ENCODE peak calls at places on chromosomes 7 and 10, in ten cellular contexts. C is GM03348; L is hypothalamus; D is amniotic stem cell; X is fibroblast of the aortic adventitia; E is brain microvascular endothelial cell; T is MV-4-11; P is left cardiac atrium; G is stimulated activated CD8-positive, alpha-beta memory T cell treated with anti-CD3 and anti-CD28 coated beads, Interleukin-4, amount 100 ng/mL, for 48 hours; Y is EL. B is an unnamed sample.

GRCh38 chr7:106111671-106112117 is 418 bp downstream of the SYPL1 start:
- DNase-seq in Y (no peak), T (peak), X (peak), D (peak), P (peak), E (peak), L (peak), G (peak), C (peak), B (no peak)

GRCh38 chr10:14648042-14648765 is 126.5 kb downstream of the FAM107B start:
- DNase-seq in D (peak), P (peak), C (peak), E (peak), X (peak), L (peak), T (peak), Y (peak), G (peak), B (peak)

GRCh38 chr7:28808786-28809533 is 149.2 kb downstream of the TRIL start:
- DNase-seq in T (peak), E (no peak), D (no peak), L (peak), X (peak), G (no peak), P (no peak), Y (peak), C (no peak), B (no peak)

GRCh38 chr10:130485241-130485957 is 349.2 kb downstream of the GLRX3 start:
- DNase-seq in P (no peak), X (no peak), E (no peak), L (no peak), Y (no peak), C (no peak), G (no peak), D (no peak), T (no peak), B (no peak)

GRCh38 chr7:101108330-101108857 is 18.5 kb upstream of the SERPINE1 start:
- DNase-seq in P (peak), T (peak), E (no peak), G (no peak), Y (no peak), L (peak), X (peak), C (no peak), D (no peak), B (no peak)

GRCh38 chr7:92608380-92609322 is 18.5 kb upstream of the FAM133B start:
- DNase-seq in P (peak), D (no peak), C (no peak), E (no peak), G (no peak), L (peak), Y (no peak), X (no peak), T (no peak), B (peak)

GRCh38 chr7:93016681-93017349 is 101.0 kb downstream of the SAMD9 start:
- DNase-seq in E (no peak), C (peak), T (no peak), P (no peak), L (no peak), D (no peak), X (no peak), Y (peak), G (no peak), B (no peak)

GRCh38 chr7:55172161-55172560 is 153.3 kb downstream of the EGFR start:
- DNase-seq in X (no peak), E (peak), P (no peak), D (no peak), C (no peak), L (no peak), Y (no peak), T (peak), G (no peak), B (no peak)

GRCh38 chr10:78420946-78421732 is 387.5 kb downstream of the RPS24 start:
- DNase-seq in X (no peak), C (no peak), G (no peak), T (no peak), Y (no peak), E (no peak), D (no peak), P (peak), L (no peak), B (no peak)

GRCh38 chr7:47211467-47212121 is 370.3 kb downstream of the TNS3 start:
- DNase-seq in T (peak), D (no peak), Y (no peak), L (no peak), E (no peak), P (no peak), X (no peak), G (no peak), C (no peak), B (no peak)

GRCh38 chr10:21326594-21326993 is 198.9 kb downstream of the SKIDA1 start:
- DNase-seq in T (no peak), C (no peak), L (no peak), E (no peak), D (no peak), Y (no peak), G (no peak), P (no peak), X (no peak), B (no peak)

B was measured in neural crest cell.